ENCODE peak calls at places on chromosomes 13 and 19, in six cellular contexts. B, U, A, V, P and I are unnamed samples.

GRCh38 chr13:24997367-24997967 is 98.5 kb upstream of the PABPC3 start:
- DNase-seq in P (no peak), U (no peak), V (peak), A (peak), B (no peak), I (no peak)

GRCh38 chr19:5495792-5496191 is 40.6 kb downstream of the ZNRF4 start:
- DNase-seq in U (no peak), A (no peak), B (no peak), V (no peak), P (no peak), I (no peak)

GRCh38 chr13:47459512-47459911 is 541.6 kb downstream of the SUCLA2 start:
- DNase-seq in V (peak), U (no peak), P (no peak), A (no peak), B (no peak), I (no peak)

GRCh38 chr13:66974174-66974573 is 256.0 kb downstream of the PCDH9 start:
- DNase-seq in U (no peak), B (no peak), A (peak), V (no peak), P (no peak), I (no peak)

GRCh38 chr19:55340144-55340783 is 588 bp downstream of the KMT5C start:
- DNase-seq in V (no peak), P (no peak), B (no peak), A (no peak), U (no peak), I (peak)

GRCh38 chr19:57974434-57974833 is at the start of gene C19orf18:
- DNase-seq in P (no peak), V (no peak), U (no peak), A (no peak), B (no peak), I (no peak)

GRCh38 chr19:7980635-7981121 is 24.8 kb downstream of the ELAVL1 start:
- DNase-seq in U (no peak), B (no peak), A (no peak), V (no peak), P (no peak), I (no peak)

GRCh38 chr13:102721800-102722231 is 27.0 kb upstream of the METTL21C start:
- DNase-seq in U (peak), B (no peak), V (peak), A (no peak), P (no peak), I (no peak)

GRCh38 chr13:49218493-49219051 is 1.6 kb upstream of the MLNR start:
- DNase-seq in A (no peak), U (no peak), P (peak), V (no peak), B (no peak), I (no peak)

GRCh38 chr19:35247526-35248309 is 1.1 kb upstream of the LSR start:
- DNase-seq in B (peak), P (peak), V (no peak), U (no peak), A (peak), I (no peak)

GRCh38 chr19:40247735-40248262 is 21.3 kb upstream of the CCNP start:
- DNase-seq in V (no peak), A (no peak), B (no peak), U (no peak), P (no peak), I (no peak)

GRCh38 chr19:8054169-8054568 is 1.6 kb downstream of the CCL25 start:
- DNase-seq in V (no peak), P (no peak), A (no peak), U (no peak), B (no peak), I (no peak)

GRCh38 chr19:16386619-16387240 is 62.1 kb downstream of the KLF2 start:
- DNase-seq in B (no peak), U (no peak), A (peak), V (peak), P (peak), I (peak)

GRCh38 chr19:55441319-55441691 is 1.8 kb downstream of the SHISA7 start:
- DNase-seq in U (no peak), B (no peak), A (no peak), V (no peak), P (no peak), I (no peak)

GRCh38 chr19:19865750-19866598 is at the start of gene ZNF253:
- DNase-seq in P (peak), B (peak), V (peak), U (peak), A (peak), I (peak)

GRCh38 chr13:83167203-83167602 is 715.1 kb downstream of the SLITRK1 start:
- DNase-seq in B (no peak), A (no peak), U (no peak), P (no peak), V (no peak), I (no peak)

GRCh38 chr13:114063545-114064515 is 68.6 kb downstream of the RASA3 start:
- DNase-seq in V (peak), P (no peak), U (no peak), A (no peak), B (no peak), I (no peak)

GRCh38 chr19:4722671-4723464 is 774 bp downstream of the DPP9 start:
- DNase-seq in V (peak), U (no peak), B (no peak), A (no peak), P (no peak), I (no peak)

GRCh38 chr13:41145136-41145908 is 12.7 kb upstream of the KBTBD6 start:
- DNase-seq in U (no peak), A (no peak), P (no peak), B (no peak), V (peak), I (no peak)

GRCh38 chr19:9673912-9674668 is 810 bp downstream of the ZNF562 start:
- DNase-seq in P (no peak), V (peak), A (no peak), U (no peak), B (no peak), I (no peak)

GRCh38 chr13:31962661-31963345 is 68.8 kb upstream of the FRY start:
- DNase-seq in P (no peak), V (no peak), B (no peak), U (no peak), A (no peak), I (no peak)

GRCh38 chr19:13110099-13110610 is 6.4 kb downstream of the TRMT1 start:
- DNase-seq in P (no peak), U (no peak), V (no peak), B (no peak), A (no peak), I (no peak)

GRCh38 chr13:40352807-40353562 is 313.5 kb downstream of the FOXO1 start:
- DNase-seq in P (no peak), A (no peak), V (peak), U (no peak), B (no peak), I (no peak)

GRCh38 chr19:19256072-19256969 is 16.8 kb downstream of the TM6SF2 start:
- DNase-seq in U (no peak), B (peak), A (no peak), V (peak), P (peak), I (no peak)

GRCh38 chr13:110269509-110270185 is 37.3 kb downstream of the COL4A1 start:
- DNase-seq in V (no peak), U (no peak), A (no peak), P (no peak), B (no peak), I (no peak)

GRCh38 chr13:71864094-71864980 is 2.7 kb downstream of the DACH1 start:
- DNase-seq in A (peak), U (no peak), B (no peak), V (no peak), P (peak), I (no peak)

GRCh38 chr19:46428278-46429141 is at the start of gene PNMA8C:
- DNase-seq in P (peak), U (peak), V (peak), B (peak), A (no peak), I (peak)

GRCh38 chr19:14495678-14496028 is 274 bp downstream of the GIPC1 start:
- DNase-seq in P (no peak), A (no peak), V (no peak), U (no peak), B (no peak), I (no peak)

GRCh38 chr19:51824603-51825002 is 29.6 kb downstream of the FPR3 start:
- DNase-seq in A (no peak), P (no peak), U (no peak), B (no peak), V (no peak), I (no peak)

GRCh38 chr19:2922987-2923386 is 21.8 kb downstream of the ZNF77 start:
- DNase-seq in A (no peak), V (peak), U (no peak), P (no peak), B (peak), I (no peak)

GRCh38 chr13:113785051-113786010 is 26.3 kb downstream of the TMEM255B start:
- DNase-seq in U (no peak), P (no peak), V (peak), A (no peak), B (peak), I (no peak)

GRCh38 chr19:12034196-12034595 is 1.3 kb downstream of the ZNF433 start:
- DNase-seq in A (no peak), V (no peak), U (no peak), P (no peak), B (no peak), I (no peak)

GRCh38 chr13:112451512-112452379 is 75.6 kb downstream of the SPACA7 start:
- DNase-seq in B (peak), A (no peak), V (no peak), U (no peak), P (no peak), I (no peak)

GRCh38 chr13:87274209-87274819 is 396.9 kb upstream of the SLITRK5 start:
- DNase-seq in V (peak), A (peak), P (peak), B (no peak), U (no peak), I (no peak)

GRCh38 chr13:26978081-26978860 is 193.3 kb downstream of the USP12 start:
- DNase-seq in V (no peak), A (no peak), B (no peak), U (no peak), P (peak), I (no peak)

GRCh38 chr13:98202026-98202425 is 25.0 kb upstream of the RNF113B start:
- DNase-seq in U (no peak), P (no peak), V (no peak), B (no peak), A (no peak), I (no peak)

GRCh38 chr19:14507704-14508246 is 10.4 kb downstream of the DNAJB1 start:
- DNase-seq in V (peak), B (no peak), A (no peak), P (no peak), U (no peak), I (no peak)